ENCODE peak calls at places on chromosomes 3 and 15, in ten cellular contexts. K is C1 segment of cervical spinal cord; W is GM10248; I is fibroblast of the aortic adventitia; J is WTC11; X is activated gamma-delta T cell treated with Interleukin-2 at 50 U/mL for 16 hours; M is foreskin fibroblast; O is anterior cingulate cortex; N is AG08396; B is activated naive CD8-positive, alpha-beta T cell treated with anti-CD3 and anti-CD28 coated beads, Interleukin-2, amount 50 U/mL, for 24 hours. C is an unnamed sample.

GRCh38 chr3:57279685-57280084 is 12.8 kb downstream of the ASB14 start:
- DNase-seq in K (no peak), W (no peak), I (no peak), J (no peak), X (no peak), M (no peak), O (no peak), N (no peak), B (no peak), C (no peak)

GRCh38 chr3:152037953-152038352 is 164.5 kb downstream of the SUCNR1 start:
- DNase-seq in K (no peak), W (no peak), I (no peak), J (no peak), X (no peak), M (no peak), O (no peak), N (no peak), B (no peak), C (no peak)

GRCh38 chr3:19931767-19932188 is 2.2 kb downstream of the EFHB start:
- DNase-seq in K (no peak), W (no peak), I (no peak), J (no peak), X (no peak), M (peak), O (no peak), N (no peak), B (no peak), C (peak)

GRCh38 chr15:64460737-64461576 is 579 bp downstream of the ZNF609 start:
- DNase-seq in K (peak), W (peak), I (peak), J (peak), X (peak), M (peak), O (no peak), N (peak), B (peak), C (peak)

GRCh38 chr15:101206173-101206572 is 45.7 kb downstream of the CHSY1 start:
- DNase-seq in K (no peak), W (no peak), I (peak), J (no peak), X (peak), M (peak), O (no peak), N (peak), B (peak), C (peak)

GRCh38 chr15:80673561-80674244 is 21.4 kb upstream of the ABHD17C start:
- DNase-seq in K (no peak), W (no peak), I (no peak), J (no peak), X (no peak), M (no peak), O (no peak), N (no peak), B (no peak), C (no peak)

GRCh38 chr15:90553248-90553745 is 23.6 kb downstream of the CRTC3 start:
- DNase-seq in K (no peak), W (no peak), I (peak), J (no peak), X (no peak), M (peak), O (no peak), N (peak), B (no peak), C (peak)

GRCh38 chr3:482479-482878 is 285.9 kb downstream of the CHL1 start:
- DNase-seq in K (no peak), W (no peak), I (no peak), J (no peak), X (no peak), M (no peak), O (no peak), N (no peak), B (no peak), C (no peak)

GRCh38 chr3:113205481-113205880 is 5.9 kb upstream of the BOC start:
- DNase-seq in K (no peak), W (no peak), I (no peak), J (no peak), X (no peak), M (no peak), O (no peak), N (no peak), B (no peak), C (no peak)

GRCh38 chr3:89079944-89080343 is 27.5 kb upstream of the EPHA3 start:
- DNase-seq in K (no peak), W (no peak), I (no peak), J (no peak), X (no peak), M (no peak), O (no peak), N (no peak), B (no peak), C (no peak)

GRCh38 chr3:43231276-43232000 is 54.9 kb upstream of the SNRK start:
- DNase-seq in K (no peak), W (no peak), I (peak), J (no peak), X (no peak), M (peak), O (no peak), N (peak), B (no peak), C (peak)

GRCh38 chr3:103585809-103586208 is 1151.0 kb downstream of the ZPLD1 start:
- DNase-seq in K (no peak), W (no peak), I (no peak), J (no peak), X (no peak), M (no peak), O (no peak), N (no peak), B (no peak), C (no peak)

GRCh38 chr3:27360113-27361078 is 8.8 kb downstream of the NEK10 start:
- DNase-seq in K (no peak), W (no peak), I (peak), J (no peak), X (no peak), M (peak), O (no peak), N (no peak), B (no peak), C (peak)

GRCh38 chr3:138202945-138203701 is 16.0 kb downstream of the ARMC8 start:
- DNase-seq in K (no peak), W (no peak), I (no peak), J (no peak), X (no peak), M (no peak), O (no peak), N (no peak), B (no peak), C (no peak)

C was measured in astrocyte of the hippocampus.